ENCODE peak calls at places on chromosome 21, in four cellular contexts. G is K562, F is SK-N-SH, J is HepG2. A is an unnamed sample.

GRCh38 chr21:30227633-30228404 is 11.9 kb upstream of the CLDN8 start:
- DNase-seq in G (no peak), F (no peak), J (no peak), A (peak; percentile 5)

GRCh38 chr21:16072692-16073091 is 342.9 kb downstream of the USP25 start:
- DNase-seq in G (no peak), F (no peak), J (no peak), A (peak; percentile 93)

GRCh38 chr21:45579383-45580180 is 37.3 kb upstream of the SLC19A1 start:
- DNase-seq in G (no peak), F (peak; percentile 23), J (no peak), A (no peak)

GRCh38 chr21:45819478-45820170 is 161.9 kb upstream of the COL6A1 start:
- DNase-seq in G (no peak), F (peak; percentile 83), J (no peak), A (no peak)

GRCh38 chr21:45590726-45591618 is 48.7 kb upstream of the SLC19A1 start:
- DNase-seq in G (peak; percentile 91), F (no peak), J (no peak), A (no peak)

GRCh38 chr21:45945066-45945867 is 36.3 kb upstream of the COL6A1 start:
- DNase-seq in G (no peak), F (no peak), J (no peak), A (no peak)

GRCh38 chr21:44571296-44571695 is 2.2 kb upstream of the KRTAP10-4 start:
- DNase-seq in G (no peak), F (no peak), J (no peak), A (no peak)

GRCh38 chr21:46345861-46346260 is 21.9 kb downstream of the PCNT start:
- DNase-seq in G (no peak), F (no peak), J (no peak), A (no peak)

GRCh38 chr21:34031835-34032370 is 41.5 kb upstream of the MRPS6 start:
- DNase-seq in G (no peak), F (no peak), J (peak; percentile 23), A (no peak)

GRCh38 chr21:34372321-34372720 is 3.0 kb upstream of the SMIM11 start:
- DNase-seq in G (no peak), F (no peak), J (peak; percentile 57), A (no peak)

GRCh38 chr21:32534113-32534512 is 51.2 kb downstream of the TCP10L start:
- DNase-seq in G (no peak), F (no peak), J (no peak), A (no peak)

GRCh38 chr21:31673513-31673912 is 14.0 kb downstream of the SOD1 start:
- DNase-seq in G (no peak), F (no peak), J (no peak), A (no peak)

GRCh38 chr21:15893902-15894301 is 164.1 kb downstream of the USP25 start:
- DNase-seq in G (no peak), F (no peak), J (no peak), A (no peak)

GRCh38 chr21:32889596-32889995 is 118.0 kb upstream of the PAXBP1 start:
- DNase-seq in G (no peak), F (no peak), J (no peak), A (no peak)

GRCh38 chr21:44984792-44985440 is 45.1 kb downstream of the SLX9 start:
- DNase-seq in G (no peak), F (peak; percentile 76), J (peak; percentile 91), A (no peak)

GRCh38 chr21:34367320-34367935 is 3.6 kb downstream of the KCNE2 start:
- DNase-seq in G (no peak), F (peak; percentile 45), J (peak; percentile 56), A (peak; percentile 82)

GRCh38 chr21:34974162-34974981 is 74.7 kb downstream of the RUNX1 start:
- DNase-seq in G (no peak), F (no peak), J (peak; percentile 46), A (peak; percentile 71)

GRCh38 chr21:34877485-34878128 is 171.5 kb downstream of the RUNX1 start:
- DNase-seq in G (no peak), F (no peak), J (no peak), A (no peak)

GRCh38 chr21:43361493-43362296 is 65.2 kb downstream of the SIK1 start:
- DNase-seq in G (no peak), F (no peak), J (no peak), A (peak; percentile 79)
- TF ChIP-seq MXI1 in G (no peak), F (no peak), J (no peak), A (no peak)

DNA sequence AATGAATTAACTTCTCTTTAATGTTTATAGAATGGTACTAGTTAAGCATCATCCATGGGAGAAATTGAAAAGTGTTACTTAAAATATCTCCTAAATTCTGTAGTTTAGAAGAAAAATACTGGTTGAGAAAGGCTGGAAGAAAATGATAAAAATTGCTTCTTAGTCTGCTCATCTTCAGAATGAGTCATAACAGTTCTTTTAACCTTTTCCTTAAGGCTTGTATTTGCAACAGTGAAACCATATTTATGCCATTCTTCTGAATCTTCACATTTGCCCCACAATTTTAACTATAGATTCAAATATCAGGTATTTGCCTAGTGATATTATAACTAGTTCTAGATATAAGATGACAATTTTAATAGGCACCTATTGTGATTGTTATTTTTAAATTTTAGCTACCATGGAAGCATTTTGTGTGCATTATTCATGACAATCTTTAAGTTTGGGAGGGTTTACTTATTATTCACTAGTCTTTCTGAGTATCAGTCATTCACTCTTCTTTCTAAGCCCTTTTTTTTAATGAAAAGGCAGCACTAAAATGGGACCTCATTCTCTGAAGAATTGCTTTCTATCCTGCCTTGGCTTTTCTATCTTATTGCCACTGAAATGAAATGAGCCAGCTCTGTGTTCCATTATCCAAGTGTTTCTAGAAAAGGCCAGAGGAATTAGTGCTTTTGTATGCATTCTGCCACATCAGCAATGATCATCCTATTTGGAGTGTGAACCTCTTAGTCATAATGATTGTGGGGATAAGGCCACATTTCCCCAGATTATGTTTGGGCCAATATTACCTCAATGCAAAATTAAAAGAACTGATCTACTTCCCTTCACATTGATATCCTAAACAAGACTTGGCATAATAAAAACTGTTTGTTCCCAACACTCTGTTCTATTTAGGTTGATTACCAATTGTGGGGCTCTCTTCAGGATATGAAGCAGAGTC is 58.4 kb downstream of the SAMSN1 start:
- DNase-seq in G (no peak), F (no peak), J (no peak), A (no peak)
- TF ChIP-seq MXI1 in G (no peak), F (no peak), J (no peak), A (no peak)

GRCh38 chr21:17784604-17785402 is 34.4 kb downstream of the C21orf91 start:
- DNase-seq in G (no peak), F (no peak), J (no peak), A (no peak)

GRCh38 chr21:17785403-17785788 is 33.8 kb downstream of the C21orf91 start:
- DNase-seq in G (no peak), F (no peak), J (no peak), A (no peak)

GRCh38 chr21:17789085-17789484 is 30.1 kb downstream of the C21orf91 start:
- DNase-seq in G (no peak), F (no peak), J (no peak), A (no peak)

GRCh38 chr21:17783816-17784598 is 35.1 kb downstream of the C21orf91 start:
- DNase-seq in G (no peak), F (no peak), J (no peak), A (no peak)

GRCh38 chr21:17786219-17787181 is 32.7 kb downstream of the C21orf91 start:
- DNase-seq in G (no peak), F (no peak), J (peak; percentile 73), A (no peak)
- TF ChIP-seq MXI1 in G (no peak), F (no peak), J (no peak), A (no peak)

DNA sequence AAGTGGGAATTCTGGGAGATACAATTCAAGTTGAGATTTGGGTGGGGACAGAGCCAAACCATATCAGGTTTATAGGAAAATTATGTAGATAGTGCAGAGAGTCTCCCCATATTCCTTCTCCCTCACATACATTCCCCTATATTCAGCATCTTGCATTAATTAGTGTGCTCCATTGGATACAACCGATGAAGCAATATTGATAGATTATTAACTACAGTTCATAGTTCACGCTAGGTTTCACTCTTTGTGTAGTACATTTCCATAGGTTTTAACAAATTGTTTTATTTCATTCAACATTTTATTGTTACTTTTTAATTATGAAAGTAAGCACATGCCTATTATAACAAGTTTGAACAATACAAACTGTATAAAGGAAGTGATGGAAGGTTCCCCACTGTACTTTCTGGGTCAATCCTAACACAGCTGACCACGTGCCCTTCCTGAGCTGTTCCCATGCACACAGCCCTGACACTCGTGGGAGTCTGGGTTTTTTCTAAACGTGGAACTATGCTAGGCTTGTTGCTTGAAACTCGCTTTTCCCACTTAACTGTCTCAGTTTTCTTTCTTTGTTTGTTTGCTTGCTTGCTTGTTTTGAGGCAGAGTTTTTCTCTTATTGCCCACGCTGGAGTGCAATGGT is 116.8 kb upstream of the TMPRSS2 start:
- DNase-seq in G (no peak), F (no peak), J (no peak), A (no peak)
- TF ChIP-seq MXI1 in G (no peak), F (no peak), J (no peak), A (no peak)

GRCh38 chr21:36452281-36452680 is 27.6 kb downstream of the CLDN14 start:
- DNase-seq in G (no peak), F (no peak), J (no peak), A (no peak)

GRCh38 chr21:36454706-36455105 is 25.2 kb downstream of the CLDN14 start:
- DNase-seq in G (no peak), F (no peak), J (no peak), A (no peak)

GRCh38 chr21:36454079-36454478 is 25.8 kb downstream of the CLDN14 start:
- DNase-seq in G (no peak), F (no peak), J (no peak), A (no peak)

GRCh38 chr21:36446296-36446695 is 33.6 kb downstream of the CLDN14 start:
- DNase-seq in G (no peak), F (no peak), J (no peak), A (no peak)

GRCh38 chr21:36450511-36450910 is 29.4 kb downstream of the CLDN14 start:
- DNase-seq in G (no peak), F (no peak), J (no peak), A (peak; percentile 69)
- TF ChIP-seq MXI1 in G (no peak), F (no peak), J (no peak), A (no peak)

DNA sequence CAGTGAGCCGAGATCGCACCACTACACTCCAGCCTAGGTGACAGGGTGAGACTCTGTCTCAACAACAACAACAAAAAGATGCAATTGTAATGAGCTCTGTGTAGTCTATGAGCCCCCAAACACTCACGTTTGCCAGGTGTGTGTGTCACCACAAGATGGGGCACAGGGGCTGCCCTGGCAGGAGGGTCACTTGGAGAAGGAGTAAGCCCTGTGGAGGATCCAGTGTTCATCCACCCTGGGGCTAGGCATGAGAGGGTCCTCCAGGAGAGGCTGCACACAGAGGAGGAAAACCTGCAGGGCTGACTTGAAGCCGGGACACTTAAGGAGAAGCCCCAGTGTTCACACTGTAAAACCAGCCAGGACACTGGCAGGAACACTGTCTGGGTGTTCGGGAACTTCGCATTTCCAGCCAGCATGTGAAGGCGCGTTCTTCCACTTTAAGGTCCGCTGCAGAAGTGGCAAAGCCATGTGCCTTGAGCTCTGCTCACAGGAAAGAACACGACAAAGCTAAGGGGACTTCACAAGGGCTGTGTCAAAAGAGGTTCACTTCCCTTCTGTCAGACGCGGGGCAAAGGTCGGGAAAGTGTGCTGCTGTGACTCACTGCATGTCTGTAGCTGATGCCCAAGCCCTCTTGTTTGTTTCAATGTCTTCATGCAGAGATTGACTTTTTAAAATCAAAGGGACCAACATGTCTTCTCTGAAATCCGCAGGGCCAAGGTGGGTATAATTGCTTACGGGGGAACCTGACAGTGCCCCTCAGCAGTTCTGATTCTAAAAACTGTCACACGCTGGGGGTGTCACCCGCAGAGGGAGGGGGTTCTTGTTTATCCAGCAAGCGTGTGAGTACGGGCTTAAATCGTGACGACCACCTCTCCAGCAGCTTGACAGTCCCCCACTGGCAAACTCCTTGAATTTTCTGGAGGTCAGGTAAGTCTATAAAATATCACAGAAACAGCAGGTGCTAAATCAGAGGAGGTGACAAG is 102.8 kb downstream of the RIPK4 start:
- DNase-seq in G (no peak), F (no peak), J (peak; percentile 80), A (peak; percentile 32)
- TF ChIP-seq MXI1 in G (no peak), F (no peak), J (peak; percentile 37), A (no peak)

A was measured in IMR-90.